ENCODE peak calls at places on chromosomes 4 and X, in eight cellular contexts. K is WTC11; H is midbrain; Q is stimulated activated naive B cell treated with anti-CD40 and anti-IgM and Interleukin-4, amounts not matched to agents 10 μg/mL and 1 μg/mL and 100 μg/mL, for 72 hours; G is activated CD4-positive, alpha-beta T cell treated with anti-CD3 and anti-CD28 coated beads, Interleukin-2, amount 10 ng/mL, durations not matched to agents 7 days and 5 days; Y is HFF-Myc; D is NCI-H82; F is colonic mucosa. B is an unnamed sample.

GRCh38 chrX:13666836-13667235 is 13.9 kb downstream of the TCEANC start:
- DNase-seq in K (no peak), H (peak; percentile 49), Q (no peak), G (no peak), Y (no peak), D (no peak), F (no peak), B (peak; percentile 20)

GRCh38 chr4:112894951-112895350 is 154.5 kb upstream of the ANK2 start:
- DNase-seq in K (no peak), H (no peak), Q (no peak), G (no peak), Y (no peak), D (peak; percentile 49), F (no peak), B (no peak)

GRCh38 chrX:15749642-15750610 is 11.9 kb downstream of the CA5B start:
- DNase-seq in K (no peak), H (peak; percentile 6), Q (no peak), G (peak; percentile 49), Y (no peak), D (no peak), F (peak; percentile 38), B (peak; percentile 16)

GRCh38 chrX:38318196-38318595 is 9.1 kb downstream of the RPGR start:
- DNase-seq in K (no peak), H (no peak), Q (no peak), G (no peak), Y (no peak), D (no peak), F (no peak), B (no peak)

GRCh38 chrX:2497961-2498780 is 2.6 kb downstream of the DHRSX start:
- DNase-seq in K (no peak), H (no peak), Q (no peak), G (no peak), Y (no peak), D (no peak), F (peak; percentile 69), B (no peak)

GRCh38 chr4:26235500-26235899 is 85.3 kb upstream of the RBPJ start:
- DNase-seq in K (no peak), H (peak; percentile 19), Q (no peak), G (no peak), Y (no peak), D (peak; percentile 62), F (peak; percentile 72), B (peak; percentile 33)

GRCh38 chr4:128379860-128380259 is 92.2 kb upstream of the PGRMC2 start:
- DNase-seq in K (peak; percentile 56), H (no peak), Q (no peak), G (no peak), Y (no peak), D (peak; percentile 52), F (no peak), B (peak; percentile 48)

GRCh38 chr4:90745176-90745575 is 618.0 kb downstream of the CCSER1 start:
- DNase-seq in K (no peak), H (no peak), Q (no peak), G (no peak), Y (no peak), D (no peak), F (no peak), B (no peak)

GRCh38 chrX:57313583-57314215 is 27.2 kb downstream of the FAAH2 start:
- DNase-seq in K (no peak), H (no peak), Q (no peak), G (no peak), Y (no peak), D (no peak), F (no peak), B (no peak)

GRCh38 chr4:129146639-129147038 is 50.7 kb downstream of the C4orf33 start:
- DNase-seq in K (no peak), H (no peak), Q (no peak), G (no peak), Y (no peak), D (peak; percentile 12), F (no peak), B (no peak)

GRCh38 chrX:115968436-115969252 is 201.9 kb upstream of the AGTR2 start:
- DNase-seq in K (peak; percentile 77), H (peak; percentile 26), Q (no peak), G (no peak), Y (no peak), D (peak; percentile 89), F (peak; percentile 59), B (peak; percentile 41)

GRCh38 chr4:156100651-156101050 is 147.0 kb upstream of the CTSO start:
- DNase-seq in K (no peak), H (no peak), Q (no peak), G (no peak), Y (no peak), D (no peak), F (no peak), B (no peak)

GRCh38 chrX:19257001-19257400 is 86.7 kb upstream of the PDHA1 start:
- DNase-seq in K (no peak), H (no peak), Q (no peak), G (no peak), Y (no peak), D (no peak), F (no peak), B (no peak)